ENCODE peak calls at places on chromosomes 1 and 21, in nine cellular contexts. L, M, P, T, R, S, D, G and U are unnamed samples.

GRCh38 chr1:43545686-43546387 is 15.2 kb downstream of the PTPRF start:
- DNase-seq in L (peak; percentile 61), M (no peak), P (peak; percentile 55), T (peak; percentile 69), R (no peak), S (peak; percentile 97), D (peak; percentile 49), G (peak; percentile 97), U (peak; percentile 77)

GRCh38 chr1:168428063-168428731 is 115.6 kb downstream of the XCL2 start:
- DNase-seq in L (no peak), M (no peak), P (no peak), T (no peak), R (no peak), S (no peak), D (peak; percentile 77), G (peak; percentile 35), U (no peak)

GRCh38 chr1:76299036-76299435 is 224.5 kb downstream of the ST6GALNAC3 start:
- DNase-seq in L (no peak), M (no peak), P (no peak), T (no peak), R (no peak), S (no peak), D (no peak), G (no peak), U (no peak)

GRCh38 chr1:58432813-58433668 is 113.5 kb downstream of the OMA1 start:
- DNase-seq in L (peak; percentile 31), M (peak; percentile 63), P (no peak), T (no peak), R (no peak), S (no peak), D (peak; percentile 95), G (no peak), U (no peak)

GRCh38 chr1:160411231-160411630 is 10.9 kb downstream of the VANGL2 start:
- DNase-seq in L (no peak), M (no peak), P (no peak), T (no peak), R (no peak), S (no peak), D (no peak), G (no peak), U (no peak)

GRCh38 chr1:7300893-7301292 is 470.2 kb upstream of the VAMP3 start:
- DNase-seq in L (peak; percentile 89), M (peak; percentile 59), P (no peak), T (no peak), R (no peak), S (peak; percentile 26), D (peak; percentile 67), G (peak; percentile 41), U (no peak)

GRCh38 chr1:89810302-89810701 is 10.5 kb upstream of the LRRC8D start:
- DNase-seq in L (no peak), M (no peak), P (no peak), T (no peak), R (no peak), S (no peak), D (no peak), G (no peak), U (no peak)

GRCh38 chr1:27577504-27578188 is 26.3 kb downstream of the AHDC1 start:
- DNase-seq in L (peak; percentile 51), M (no peak), P (no peak), T (no peak), R (no peak), S (no peak), D (no peak), G (no peak), U (no peak)

GRCh38 chr1:201559679-201560162 is 20.8 kb downstream of the NAV1 start:
- DNase-seq in L (peak; percentile 85), M (peak; percentile 68), P (peak; percentile 81), T (peak; percentile 60), R (peak; percentile 54), S (peak; percentile 76), D (peak; percentile 58), G (peak; percentile 71), U (peak; percentile 85)

GRCh38 chr1:178953034-178953433 is 72.7 kb upstream of the FAM20B start:
- DNase-seq in L (no peak), M (no peak), P (no peak), T (peak; percentile 35), R (no peak), S (no peak), D (no peak), G (peak; percentile 38), U (no peak)

GRCh38 chr21:26546698-26547097 is 26.4 kb downstream of the CYYR1 start:
- DNase-seq in L (no peak), M (no peak), P (no peak), T (no peak), R (no peak), S (no peak), D (no peak), G (no peak), U (peak; percentile 55)

GRCh38 chr21:42252267-42252666 is 33.3 kb downstream of the ABCG1 start:
- DNase-seq in L (no peak), M (no peak), P (no peak), T (no peak), R (no peak), S (no peak), D (no peak), G (no peak), U (peak; percentile 36)

GRCh38 chr1:47444578-47445465 is 7.0 kb downstream of the FOXD2 start:
- DNase-seq in L (peak; percentile 8), M (no peak), P (no peak), T (no peak), R (peak; percentile 32), S (peak; percentile 77), D (no peak), G (no peak), U (peak; percentile 51)

GRCh38 chr1:197948926-197949899 is 32.0 kb downstream of the LHX9 start:
- DNase-seq in L (no peak), M (no peak), P (no peak), T (no peak), R (peak; percentile 39), S (no peak), D (no peak), G (no peak), U (no peak)

GRCh38 chr21:46137908-46138307 is 17.5 kb downstream of the FTCD start:
- DNase-seq in L (no peak), M (no peak), P (no peak), T (no peak), R (no peak), S (no peak), D (no peak), G (no peak), U (no peak)

GRCh38 chr1:227317541-227318002 is 720 bp downstream of the CDC42BPA start:
- DNase-seq in L (peak; percentile 73), M (peak; percentile 20), P (peak; percentile 47), T (peak; percentile 80), R (no peak), S (peak; percentile 65), D (peak; percentile 6), G (peak; percentile 51), U (peak; percentile 57)

GRCh38 chr1:234477373-234478151 is 1.4 kb downstream of the TARBP1 start:
- DNase-seq in L (no peak), M (no peak), P (no peak), T (peak; percentile 43), R (no peak), S (no peak), D (no peak), G (no peak), U (no peak)